ENCODE peak calls at places on chromosomes 7 and 10, in nine cellular contexts. One of them, this sample, is unnamed.

GRCh38 chr7:99665312-99665759 is 14.5 kb downstream of the CYP3A5 start:
- DNase-seq in fibroblast of the aortic adventitia: no peak
- DNase-seq in NB4: no peak
- DNase-seq in astrocyte: no peak
- DNase-seq in lower lobe of right lung: no peak
- DNase-seq in fibroblast of pulmonary artery: no peak
- DNase-seq in fibroblast of mammary gland: no peak
- DNase-seq in esophagus muscularis mucosa: no peak
- DNase-seq in epithelial cell of esophagus: no peak
- DNase-seq in this sample: no peak

GRCh38 chr10:45515630-45516029 is 141.6 kb downstream of the ALOX5 start:
- DNase-seq in esophagus muscularis mucosa: no peak
- DNase-seq in epithelial cell of esophagus: no peak
- DNase-seq in fibroblast of the aortic adventitia: no peak
- DNase-seq in lower lobe of right lung: no peak
- DNase-seq in astrocyte: no peak
- DNase-seq in NB4: no peak
- DNase-seq in fibroblast of pulmonary artery: no peak
- DNase-seq in fibroblast of mammary gland: no peak
- DNase-seq in this sample: no peak

GRCh38 chr10:15384154-15384553 is 13.1 kb upstream of the FAM171A1 start:
- DNase-seq in fibroblast of pulmonary artery: no peak
- DNase-seq in epithelial cell of esophagus: peak
- DNase-seq in esophagus muscularis mucosa: no peak
- DNase-seq in NB4: no peak
- DNase-seq in astrocyte: no peak
- DNase-seq in lower lobe of right lung: no peak
- DNase-seq in fibroblast of mammary gland: peak
- DNase-seq in fibroblast of the aortic adventitia: no peak
- DNase-seq in this sample: peak

GRCh38 chr10:109922976-109923921 is at the start of gene XPNPEP1:
- DNase-seq in fibroblast of the aortic adventitia: peak
- DNase-seq in astrocyte: peak
- DNase-seq in esophagus muscularis mucosa: no peak
- DNase-seq in lower lobe of right lung: peak
- DNase-seq in fibroblast of pulmonary artery: peak
- DNase-seq in fibroblast of mammary gland: peak
- DNase-seq in epithelial cell of esophagus: peak
- DNase-seq in NB4: peak
- DNase-seq in this sample: peak

GRCh38 chr7:33616752-33617151 is 288.6 kb upstream of the BMPER start:
- DNase-seq in NB4: no peak
- DNase-seq in fibroblast of mammary gland: no peak
- DNase-seq in esophagus muscularis mucosa: no peak
- DNase-seq in astrocyte: no peak
- DNase-seq in fibroblast of pulmonary artery: no peak
- DNase-seq in lower lobe of right lung: no peak
- DNase-seq in epithelial cell of esophagus: no peak
- DNase-seq in fibroblast of the aortic adventitia: no peak
- DNase-seq in this sample: no peak

GRCh38 chr10:8060704-8061121 is 6.2 kb downstream of the GATA3 start:
- DNase-seq in fibroblast of mammary gland: no peak
- DNase-seq in esophagus muscularis mucosa: no peak
- DNase-seq in fibroblast of pulmonary artery: no peak
- DNase-seq in epithelial cell of esophagus: no peak
- DNase-seq in fibroblast of the aortic adventitia: no peak
- DNase-seq in NB4: no peak
- DNase-seq in astrocyte: no peak
- DNase-seq in lower lobe of right lung: no peak
- DNase-seq in this sample: no peak

GRCh38 chr7:70406419-70407189 is 725.3 kb upstream of the GALNT17 start:
- DNase-seq in NB4: no peak
- DNase-seq in astrocyte: no peak
- DNase-seq in lower lobe of right lung: no peak
- DNase-seq in esophagus muscularis mucosa: no peak
- DNase-seq in epithelial cell of esophagus: no peak
- DNase-seq in fibroblast of the aortic adventitia: no peak
- DNase-seq in fibroblast of mammary gland: peak
- DNase-seq in fibroblast of pulmonary artery: no peak
- DNase-seq in this sample: no peak

GRCh38 chr7:2452074-2452507 is 24.1 kb downstream of the GRIFIN start:
- DNase-seq in fibroblast of the aortic adventitia: no peak
- DNase-seq in fibroblast of mammary gland: no peak
- DNase-seq in NB4: peak
- DNase-seq in lower lobe of right lung: no peak
- DNase-seq in esophagus muscularis mucosa: no peak
- DNase-seq in fibroblast of pulmonary artery: no peak
- DNase-seq in epithelial cell of esophagus: no peak
- DNase-seq in astrocyte: no peak
- DNase-seq in this sample: no peak

GRCh38 chr10:116850058-116850611 is 836 bp downstream of the ENO4 start:
- DNase-seq in astrocyte: no peak
- DNase-seq in fibroblast of mammary gland: no peak
- DNase-seq in esophagus muscularis mucosa: no peak
- DNase-seq in lower lobe of right lung: no peak
- DNase-seq in epithelial cell of esophagus: no peak
- DNase-seq in NB4: no peak
- DNase-seq in fibroblast of the aortic adventitia: peak
- DNase-seq in fibroblast of pulmonary artery: no peak
- DNase-seq in this sample: no peak

GRCh38 chr10:91493313-91493712 is 83.2 kb downstream of the HECTD2 start:
- DNase-seq in fibroblast of mammary gland: peak
- DNase-seq in fibroblast of the aortic adventitia: peak
- DNase-seq in epithelial cell of esophagus: peak
- DNase-seq in fibroblast of pulmonary artery: peak
- DNase-seq in NB4: peak
- DNase-seq in esophagus muscularis mucosa: no peak
- DNase-seq in astrocyte: peak
- DNase-seq in lower lobe of right lung: no peak
- DNase-seq in this sample: no peak

GRCh38 chr7:94696981-94697670 is 41.2 kb upstream of the SGCE start:
- DNase-seq in fibroblast of mammary gland: peak
- DNase-seq in epithelial cell of esophagus: peak
- DNase-seq in esophagus muscularis mucosa: no peak
- DNase-seq in NB4: peak
- DNase-seq in lower lobe of right lung: no peak
- DNase-seq in fibroblast of pulmonary artery: peak
- DNase-seq in fibroblast of the aortic adventitia: peak
- DNase-seq in astrocyte: peak
- DNase-seq in this sample: peak

GRCh38 chr7:158133515-158134271 is 453.9 kb downstream of the PTPRN2 start:
- DNase-seq in fibroblast of mammary gland: no peak
- DNase-seq in fibroblast of the aortic adventitia: no peak
- DNase-seq in NB4: no peak
- DNase-seq in esophagus muscularis mucosa: no peak
- DNase-seq in fibroblast of pulmonary artery: no peak
- DNase-seq in lower lobe of right lung: no peak
- DNase-seq in astrocyte: no peak
- DNase-seq in epithelial cell of esophagus: no peak
- DNase-seq in this sample: no peak

GRCh38 chr7:104809906-104810305 is 204.1 kb upstream of the KMT2E start:
- DNase-seq in astrocyte: no peak
- DNase-seq in esophagus muscularis mucosa: no peak
- DNase-seq in epithelial cell of esophagus: no peak
- DNase-seq in fibroblast of mammary gland: no peak
- DNase-seq in fibroblast of pulmonary artery: no peak
- DNase-seq in lower lobe of right lung: no peak
- DNase-seq in fibroblast of the aortic adventitia: no peak
- DNase-seq in NB4: no peak
- DNase-seq in this sample: no peak
- TF ChIP-seq CTCF in astrocyte: no peak
- TF ChIP-seq CTCF in esophagus muscularis mucosa: no peak
- TF ChIP-seq CTCF in epithelial cell of esophagus: no peak
- TF ChIP-seq CTCF in fibroblast of mammary gland: no peak
- TF ChIP-seq CTCF in fibroblast of pulmonary artery: no peak
- TF ChIP-seq CTCF in lower lobe of right lung: no peak
- TF ChIP-seq CTCF in fibroblast of the aortic adventitia: no peak
- TF ChIP-seq CTCF in NB4: no peak
- TF ChIP-seq CTCF in this sample: no peak

GRCh38 chr7:100691676-100692577 is 2.1 kb downstream of the GIGYF1 start:
- DNase-seq in esophagus muscularis mucosa: no peak
- DNase-seq in astrocyte: peak
- DNase-seq in fibroblast of pulmonary artery: peak
- DNase-seq in NB4: peak
- DNase-seq in fibroblast of mammary gland: peak
- DNase-seq in lower lobe of right lung: peak
- DNase-seq in epithelial cell of esophagus: peak
- DNase-seq in fibroblast of the aortic adventitia: peak
- DNase-seq in this sample: peak
- H3K4me3 ChIP-seq in esophagus muscularis mucosa: peak
- H3K4me3 ChIP-seq in astrocyte: peak
- H3K4me3 ChIP-seq in fibroblast of pulmonary artery: peak
- H3K4me3 ChIP-seq in NB4: peak
- H3K4me3 ChIP-seq in fibroblast of mammary gland: peak
- H3K4me3 ChIP-seq in lower lobe of right lung: peak
- H3K4me3 ChIP-seq in epithelial cell of esophagus: peak
- H3K4me3 ChIP-seq in fibroblast of the aortic adventitia: peak
- H3K4me3 ChIP-seq in this sample: peak

GRCh38 chr10:93859049-93859655 is 34.6 kb upstream of the SLC35G1 start:
- DNase-seq in fibroblast of pulmonary artery: peak
- DNase-seq in lower lobe of right lung: no peak
- DNase-seq in fibroblast of mammary gland: peak
- DNase-seq in fibroblast of the aortic adventitia: peak
- DNase-seq in esophagus muscularis mucosa: no peak
- DNase-seq in NB4: peak
- DNase-seq in epithelial cell of esophagus: peak
- DNase-seq in astrocyte: no peak
- DNase-seq in this sample: no peak
- TF ChIP-seq CTCF in fibroblast of pulmonary artery: peak
- TF ChIP-seq CTCF in lower lobe of right lung: peak
- TF ChIP-seq CTCF in fibroblast of mammary gland: peak
- TF ChIP-seq CTCF in fibroblast of the aortic adventitia: peak
- TF ChIP-seq CTCF in esophagus muscularis mucosa: no peak
- TF ChIP-seq CTCF in NB4: no peak
- TF ChIP-seq CTCF in epithelial cell of esophagus: peak
- TF ChIP-seq CTCF in astrocyte: peak
- TF ChIP-seq CTCF in this sample: peak

DNA sequence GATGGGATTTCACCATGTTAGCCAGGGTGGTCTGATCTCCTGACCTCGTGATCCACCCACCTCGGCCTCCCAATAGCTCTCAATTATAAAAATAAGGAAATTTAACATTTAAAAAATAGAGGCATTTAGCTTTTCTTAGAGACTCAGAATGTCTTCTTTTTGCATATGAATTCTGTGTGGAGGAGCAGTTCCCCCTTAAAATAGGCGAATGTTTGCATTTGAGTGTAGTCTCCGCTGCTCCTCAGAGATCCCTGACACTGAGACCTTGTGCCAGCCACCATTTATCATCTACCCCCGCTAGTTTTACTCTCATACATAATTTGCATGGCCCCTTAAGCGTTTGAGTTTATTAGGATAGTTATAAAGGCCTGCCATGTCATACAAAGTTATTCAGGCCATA is 461.9 kb downstream of the SORCS3 start:
- DNase-seq in fibroblast of pulmonary artery: no peak
- DNase-seq in fibroblast of the aortic adventitia: no peak
- DNase-seq in NB4: no peak
- DNase-seq in epithelial cell of esophagus: no peak
- DNase-seq in astrocyte: no peak
- DNase-seq in esophagus muscularis mucosa: no peak
- DNase-seq in fibroblast of mammary gland: no peak
- DNase-seq in lower lobe of right lung: no peak
- DNase-seq in this sample: no peak
- H3K4me3 ChIP-seq in fibroblast of pulmonary artery: no peak
- H3K4me3 ChIP-seq in fibroblast of the aortic adventitia: no peak
- H3K4me3 ChIP-seq in NB4: no peak
- H3K4me3 ChIP-seq in epithelial cell of esophagus: no peak
- H3K4me3 ChIP-seq in astrocyte: no peak
- H3K4me3 ChIP-seq in esophagus muscularis mucosa: no peak
- H3K4me3 ChIP-seq in fibroblast of mammary gland: no peak
- H3K4me3 ChIP-seq in lower lobe of right lung: no peak
- H3K4me3 ChIP-seq in this sample: no peak

GRCh38 chr7:117402109-117402508 is 25.2 kb downstream of the ASZ1 start:
- DNase-seq in esophagus muscularis mucosa: no peak
- DNase-seq in fibroblast of the aortic adventitia: peak
- DNase-seq in NB4: no peak
- DNase-seq in fibroblast of pulmonary artery: peak
- DNase-seq in astrocyte: peak
- DNase-seq in fibroblast of mammary gland: no peak
- DNase-seq in epithelial cell of esophagus: peak
- DNase-seq in lower lobe of right lung: no peak
- DNase-seq in this sample: peak

GRCh38 chr7:117403737-117404136 is 23.6 kb downstream of the ASZ1 start:
- DNase-seq in lower lobe of right lung: no peak
- DNase-seq in fibroblast of the aortic adventitia: no peak
- DNase-seq in NB4: no peak
- DNase-seq in epithelial cell of esophagus: no peak
- DNase-seq in fibroblast of mammary gland: no peak
- DNase-seq in fibroblast of pulmonary artery: no peak
- DNase-seq in esophagus muscularis mucosa: no peak
- DNase-seq in astrocyte: no peak
- DNase-seq in this sample: no peak

GRCh38 chr7:117405519-117405918 is 21.8 kb downstream of the ASZ1 start:
- DNase-seq in fibroblast of mammary gland: no peak
- DNase-seq in NB4: no peak
- DNase-seq in astrocyte: no peak
- DNase-seq in lower lobe of right lung: no peak
- DNase-seq in epithelial cell of esophagus: no peak
- DNase-seq in fibroblast of the aortic adventitia: no peak
- DNase-seq in esophagus muscularis mucosa: no peak
- DNase-seq in fibroblast of pulmonary artery: no peak
- DNase-seq in this sample: no peak

GRCh38 chr7:117399820-117400422 is 27.4 kb downstream of the ASZ1 start:
- DNase-seq in astrocyte: no peak
- DNase-seq in fibroblast of the aortic adventitia: peak
- DNase-seq in esophagus muscularis mucosa: no peak
- DNase-seq in lower lobe of right lung: no peak
- DNase-seq in fibroblast of pulmonary artery: peak
- DNase-seq in fibroblast of mammary gland: no peak
- DNase-seq in epithelial cell of esophagus: peak
- DNase-seq in NB4: peak
- DNase-seq in this sample: no peak

GRCh38 chr7:117401293-117402002 is 25.8 kb downstream of the ASZ1 start:
- DNase-seq in fibroblast of mammary gland: no peak
- DNase-seq in fibroblast of pulmonary artery: peak
- DNase-seq in fibroblast of the aortic adventitia: peak
- DNase-seq in NB4: peak
- DNase-seq in esophagus muscularis mucosa: no peak
- DNase-seq in lower lobe of right lung: no peak
- DNase-seq in epithelial cell of esophagus: peak
- DNase-seq in astrocyte: no peak
- DNase-seq in this sample: peak
- TF ChIP-seq CTCF in fibroblast of mammary gland: peak
- TF ChIP-seq CTCF in fibroblast of pulmonary artery: peak
- TF ChIP-seq CTCF in fibroblast of the aortic adventitia: peak
- TF ChIP-seq CTCF in NB4: peak
- TF ChIP-seq CTCF in esophagus muscularis mucosa: no peak
- TF ChIP-seq CTCF in lower lobe of right lung: no peak
- TF ChIP-seq CTCF in epithelial cell of esophagus: peak
- TF ChIP-seq CTCF in astrocyte: peak
- TF ChIP-seq CTCF in this sample: peak

GRCh38 chr7:118185163-118185860 is 1.3 kb downstream of the LSM8 start:
- DNase-seq in esophagus muscularis mucosa: no peak
- DNase-seq in NB4: peak
- DNase-seq in fibroblast of mammary gland: peak
- DNase-seq in fibroblast of the aortic adventitia: peak
- DNase-seq in fibroblast of pulmonary artery: peak
- DNase-seq in epithelial cell of esophagus: no peak
- DNase-seq in astrocyte: peak
- DNase-seq in lower lobe of right lung: no peak
- DNase-seq in this sample: no peak
- H3K4me3 ChIP-seq in esophagus muscularis mucosa: peak
- H3K4me3 ChIP-seq in NB4: peak
- H3K4me3 ChIP-seq in fibroblast of mammary gland: peak
- H3K4me3 ChIP-seq in fibroblast of the aortic adventitia: peak
- H3K4me3 ChIP-seq in fibroblast of pulmonary artery: peak
- H3K4me3 ChIP-seq in epithelial cell of esophagus: peak
- H3K4me3 ChIP-seq in astrocyte: peak
- H3K4me3 ChIP-seq in lower lobe of right lung: peak
- H3K4me3 ChIP-seq in this sample: peak

GRCh38 chr7:79063019-79063698 is 390.3 kb downstream of the MAGI2 start:
- DNase-seq in NB4: no peak
- DNase-seq in fibroblast of pulmonary artery: no peak
- DNase-seq in lower lobe of right lung: no peak
- DNase-seq in astrocyte: no peak
- DNase-seq in epithelial cell of esophagus: no peak
- DNase-seq in fibroblast of mammary gland: peak
- DNase-seq in esophagus muscularis mucosa: no peak
- DNase-seq in fibroblast of the aortic adventitia: peak
- DNase-seq in this sample: no peak
- TF ChIP-seq CTCF in NB4: no peak
- TF ChIP-seq CTCF in fibroblast of pulmonary artery: peak
- TF ChIP-seq CTCF in lower lobe of right lung: no peak
- TF ChIP-seq CTCF in astrocyte: peak
- TF ChIP-seq CTCF in epithelial cell of esophagus: peak
- TF ChIP-seq CTCF in fibroblast of mammary gland: peak
- TF ChIP-seq CTCF in esophagus muscularis mucosa: no peak
- TF ChIP-seq CTCF in fibroblast of the aortic adventitia: peak
- TF ChIP-seq CTCF in this sample: peak

This sample was measured in brain microvascular endothelial cell.